ENCODE peak calls at places on chromosome X, in seven cellular contexts. V is K562, D is GM12891, O is HepG2, N is SK-N-SH, Z is GM12878, W is H1. P is an unnamed sample.

GRCh38 chrX:45070116-45071007 is 130.3 kb downstream of the DIPK2B start:
- DNase-seq in V (peak; percentile 58), D (no peak), O (peak; percentile 12), N (peak; percentile 36), Z (peak; percentile 45), W (no peak), P (no peak)

GRCh38 chrX:136115124-136115908 is 32.0 kb upstream of the FHL1 start:
- DNase-seq in V (no peak), D (no peak), O (no peak), N (no peak), Z (no peak), W (no peak), P (no peak)

GRCh38 chrX:139881130-139881529 is 51.7 kb downstream of the ATP11C start:
- DNase-seq in V (peak; percentile 27), D (no peak), O (no peak), N (peak; percentile 31), Z (no peak), W (no peak), P (no peak)

GRCh38 chrX:118228041-118228440 is 111.4 kb upstream of the KLHL13 start:
- DNase-seq in V (no peak), D (no peak), O (no peak), N (no peak), Z (no peak), W (no peak), P (no peak)

GRCh38 chrX:114065612-114066178 is 518.2 kb upstream of the HTR2C start:
- DNase-seq in V (no peak), D (no peak), O (no peak), N (no peak), Z (no peak), W (no peak), P (no peak)

GRCh38 chrX:24498975-24499374 is 33.9 kb downstream of the PDK3 start:
- DNase-seq in V (no peak), D (no peak), O (no peak), N (peak; percentile 30), Z (no peak), W (no peak), P (no peak)

GRCh38 chrX:122850326-122850725 is 333.8 kb upstream of the GRIA3 start:
- DNase-seq in V (no peak), D (no peak), O (no peak), N (no peak), Z (no peak), W (no peak), P (no peak)

GRCh38 chrX:15988661-15989603 is 134.3 kb upstream of the AP1S2 start:
- DNase-seq in V (no peak), D (no peak), O (no peak), N (no peak), Z (no peak), W (no peak), P (no peak)

DNA sequence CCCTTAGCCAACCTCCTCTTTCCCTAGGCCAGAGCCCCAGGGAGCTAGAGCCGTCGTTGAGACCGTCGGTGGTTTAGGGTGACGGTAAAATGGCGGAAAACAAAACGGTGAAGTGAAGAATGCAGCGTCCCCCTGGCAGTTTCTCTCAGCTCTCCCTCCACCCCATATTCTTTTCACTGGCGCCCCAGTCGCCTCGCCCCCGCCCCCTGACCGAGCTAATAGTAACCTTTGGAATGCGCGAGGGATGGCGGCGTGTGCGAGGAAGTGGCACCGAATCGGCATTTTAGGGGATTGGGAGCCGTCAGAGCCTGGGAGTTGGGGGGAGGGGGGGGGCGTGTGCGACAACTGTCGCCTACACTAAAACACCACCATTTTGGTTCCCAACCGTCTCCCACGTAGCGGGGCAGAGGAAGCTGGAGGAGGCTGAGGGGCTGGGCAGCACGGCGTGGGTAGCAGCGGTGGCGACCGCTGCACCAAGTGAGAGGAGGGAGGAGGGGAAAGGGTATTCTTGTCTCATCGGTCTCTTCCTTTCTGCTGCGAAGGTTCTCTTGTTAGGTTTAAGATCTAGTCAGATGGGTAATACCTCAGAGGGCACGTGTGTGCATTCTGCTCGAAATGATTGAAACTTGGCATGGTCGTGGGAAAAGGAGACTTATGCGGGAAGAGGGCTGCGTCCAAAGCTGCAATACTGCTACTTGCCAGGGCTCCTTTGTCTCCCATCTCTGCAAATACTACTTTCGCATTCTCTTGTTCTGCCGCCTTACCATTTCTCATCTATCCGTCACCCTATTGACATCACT is 820 bp downstream of the ZNF711 start:
- DNase-seq in V (peak; percentile 12), D (no peak), O (no peak), N (peak; percentile 60), Z (no peak), W (peak; percentile 43), P (no peak)
- TF ChIP-seq TAF1 in V (peak; percentile 18), D (no peak), O (no peak), N (no peak), Z (peak; percentile 8), W (no peak), P (no peak)

GRCh38 chrX:63514575-63514967 is 163.4 kb upstream of the SPIN4 start:
- DNase-seq in V (no peak), D (no peak), O (no peak), N (no peak), Z (no peak), W (no peak), P (no peak)

GRCh38 chrX:63508668-63509067 is 157.5 kb upstream of the SPIN4 start:
- DNase-seq in V (no peak), D (no peak), O (no peak), N (no peak), Z (no peak), W (no peak), P (no peak)

GRCh38 chrX:63511361-63511760 is 160.2 kb upstream of the SPIN4 start:
- DNase-seq in V (no peak), D (no peak), O (no peak), N (no peak), Z (no peak), W (no peak), P (no peak)

DNA sequence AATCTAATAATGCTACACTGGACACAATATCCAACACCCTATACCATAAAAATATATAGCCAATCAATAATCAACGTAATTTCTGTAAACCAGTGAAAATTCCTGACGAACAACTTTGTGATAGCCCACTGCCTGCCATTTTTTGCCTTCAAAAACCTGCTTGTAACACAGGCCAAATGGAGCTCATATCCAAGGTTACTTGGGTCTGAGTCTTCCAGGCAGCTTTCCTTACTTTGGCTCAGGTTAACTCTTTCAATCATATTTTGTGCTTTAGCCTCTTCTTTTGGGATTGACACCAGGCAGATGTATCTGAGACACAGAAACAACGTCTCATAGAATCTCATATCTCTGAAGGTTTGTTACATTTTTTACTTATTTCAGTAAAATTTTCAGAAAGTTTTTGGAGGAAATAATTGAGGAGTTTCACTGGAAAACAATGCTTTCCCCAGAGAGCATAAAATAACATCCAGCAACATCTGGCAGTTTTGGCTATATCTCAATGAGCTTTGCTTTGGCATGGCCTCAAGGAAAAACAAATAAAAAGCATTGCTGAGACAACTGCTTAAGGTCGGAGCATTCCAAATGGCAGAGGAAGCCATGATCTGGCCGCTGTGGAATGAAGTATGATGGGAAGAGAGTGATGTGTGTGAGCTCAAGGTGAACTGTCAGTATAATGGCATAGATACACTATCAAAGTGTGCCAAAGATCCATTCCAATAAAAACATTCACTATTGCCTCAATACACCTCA is 162.9 kb upstream of the SPIN4 start:
- DNase-seq in V (no peak), D (no peak), O (no peak), N (no peak), Z (no peak), W (no peak), P (no peak)
- TF ChIP-seq TAF1 in V (no peak), D (no peak), O (no peak), N (no peak), Z (no peak), W (no peak), P (no peak)

DNA sequence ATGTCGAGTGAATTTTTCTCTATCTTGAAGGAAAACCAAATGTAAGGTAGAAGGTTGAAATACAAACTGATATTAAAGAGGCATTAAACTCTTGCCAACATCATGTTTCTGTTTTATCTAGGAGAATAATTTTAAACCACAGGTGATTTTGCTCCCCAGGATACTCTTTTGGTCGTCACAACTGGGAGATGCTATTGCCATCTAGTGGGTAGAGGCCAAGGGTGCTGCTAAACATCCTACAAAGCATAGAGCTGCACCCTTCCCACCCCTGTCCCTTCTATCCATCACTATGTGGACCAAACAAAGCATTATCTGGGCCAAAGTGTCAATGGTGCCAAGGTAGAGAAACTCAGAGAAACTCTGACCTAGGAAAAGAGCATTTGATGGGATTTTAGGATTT is 154.6 kb upstream of the MAGEB2 start:
- DNase-seq in V (no peak), D (no peak), O (no peak), N (peak; percentile 3), Z (no peak), W (no peak), P (no peak)
- TF ChIP-seq TAF1 in V (no peak), D (no peak), O (no peak), N (no peak), Z (no peak), W (no peak), P (no peak)

GRCh38 chrX:2502120-2502667 is 1.4 kb upstream of the DHRSX start:
- DNase-seq in V (no peak), D (no peak), O (no peak), N (no peak), Z (no peak), W (no peak), P (no peak)
- TF ChIP-seq TAF1 in V (no peak), D (no peak), O (no peak), N (no peak), Z (no peak), W (no peak), P (no peak)

GRCh38 chrX:64580035-64580434 is 184.8 kb upstream of the MTMR8 start:
- DNase-seq in V (no peak), D (no peak), O (no peak), N (no peak), Z (no peak), W (peak; percentile 38), P (no peak)
- TF ChIP-seq TAF1 in V (no peak), D (no peak), O (no peak), N (no peak), Z (no peak), W (no peak), P (no peak)

DNA sequence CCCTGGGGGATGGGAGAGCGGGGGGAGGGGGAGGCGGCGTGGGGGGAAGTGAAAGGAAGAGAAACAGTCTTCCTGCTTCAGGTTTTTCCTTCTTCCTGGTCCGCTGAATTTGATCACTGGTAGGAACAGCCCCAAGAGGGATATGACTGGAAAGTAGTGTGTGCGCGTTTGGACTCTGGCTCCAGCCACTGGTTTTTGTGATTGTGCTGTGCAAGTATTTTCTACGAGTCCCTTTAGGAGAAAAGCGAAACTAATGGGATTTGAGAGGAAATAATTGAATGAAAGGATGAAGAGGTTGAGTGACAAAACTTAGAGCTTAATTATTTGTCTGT is 836 bp downstream of the PRRG1 start:
- DNase-seq in V (no peak), D (no peak), O (peak; percentile 13), N (peak; percentile 1), Z (no peak), W (no peak), P (no peak)
- TF ChIP-seq TAF1 in V (no peak), D (no peak), O (no peak), N (no peak), Z (no peak), W (no peak), P (no peak)